ENCODE peak calls at places on chromosomes 13 and 19, in nine cellular contexts. C is right lobe of liver; F is fibroblast of lung; S is CD4-positive, alpha-beta T cell; M is aorta; B is upper lobe of right lung; R is heart left ventricle; X is substantia nigra; H is H9. D is an unnamed sample.

GRCh38 chr13:41130356-41130755 is 2.2 kb downstream of the KBTBD6 start:
- DNase-seq in C (no peak), F (peak; percentile 26), S (no peak), M (no peak), B (no peak), R (no peak), X (no peak), H (no peak), D (no peak)

GRCh38 chr19:55212447-55212846 is 3.1 kb upstream of the PTPRH start:
- DNase-seq in C (no peak), F (no peak), S (no peak), M (no peak), B (no peak), R (no peak), X (no peak), H (no peak), D (no peak)

GRCh38 chr13:22369090-22369489 is 698.2 kb downstream of the FGF9 start:
- DNase-seq in C (no peak), F (no peak), S (no peak), M (no peak), B (no peak), R (no peak), X (no peak), H (no peak), D (no peak)

GRCh38 chr13:49421391-49421790 is 22.5 kb downstream of the CAB39L start:
- DNase-seq in C (peak; percentile 59), F (no peak), S (no peak), M (no peak), B (no peak), R (no peak), X (no peak), H (peak; percentile 78), D (no peak)

GRCh38 chr13:31595568-31595967 is 143.8 kb upstream of the RXFP2 start:
- DNase-seq in C (no peak), F (no peak), S (no peak), M (no peak), B (no peak), R (no peak), X (no peak), H (no peak), D (no peak)

GRCh38 chr13:102870677-102871415 is 25.0 kb downstream of the ERCC5 start:
- DNase-seq in C (no peak), F (peak; percentile 65), S (peak; percentile 25), M (no peak), B (no peak), R (peak; percentile 54), X (no peak), H (peak; percentile 58), D (peak; percentile 56)

GRCh38 chr13:23656637-23657036 is 86.4 kb downstream of the TNFRSF19 start:
- DNase-seq in C (no peak), F (peak; percentile 93), S (no peak), M (no peak), B (no peak), R (peak; percentile 69), X (no peak), H (no peak), D (no peak)

GRCh38 chr19:40257096-40257517 is 28.0 kb downstream of the AKT2 start:
- DNase-seq in C (peak; percentile 98), F (no peak), S (no peak), M (no peak), B (no peak), R (no peak), X (no peak), H (no peak), D (no peak)

GRCh38 chr19:41189425-41190065 is 3.5 kb upstream of the CYP2S1 start:
- DNase-seq in C (no peak), F (no peak), S (no peak), M (no peak), B (no peak), R (no peak), X (no peak), H (peak; percentile 86), D (no peak)

GRCh38 chr19:30545752-30546151 is 173.6 kb downstream of the ZNF536 start:
- DNase-seq in C (no peak), F (no peak), S (no peak), M (no peak), B (no peak), R (no peak), X (no peak), H (no peak), D (no peak)

GRCh38 chr13:106103779-106104178 is 431.7 kb downstream of the EFNB2 start:
- DNase-seq in C (no peak), F (no peak), S (no peak), M (no peak), B (no peak), R (no peak), X (no peak), H (no peak), D (no peak)

GRCh38 chr19:35592226-35592625 is 6.3 kb downstream of the PMIS2 start:
- DNase-seq in C (no peak), F (peak; percentile 62), S (no peak), M (no peak), B (no peak), R (no peak), X (no peak), H (peak; percentile 64), D (no peak)

GRCh38 chr19:10653732-10654609 is at the start of gene ILF3:
- DNase-seq in C (peak; percentile 99), F (peak; percentile 100), S (peak; percentile 100), M (peak; percentile 100), B (peak; percentile 99), R (peak; percentile 100), X (peak; percentile 94), H (peak; percentile 100), D (peak; percentile 92)

GRCh38 chr19:2261438-2262172 is 5.4 kb upstream of the JSRP1 start:
- DNase-seq in C (no peak), F (no peak), S (no peak), M (no peak), B (peak; percentile 68), R (no peak), X (no peak), H (no peak), D (no peak)

GRCh38 chr13:99656092-99656745 is 154.9 kb downstream of the TM9SF2 start:
- DNase-seq in C (peak; percentile 89), F (peak; percentile 77), S (peak; percentile 77), M (peak; percentile 77), B (no peak), R (peak; percentile 68), X (peak; percentile 5), H (peak; percentile 85), D (peak; percentile 77)

GRCh38 chr13:44575035-44575434 is 1.1 kb downstream of the TSC22D1 start:
- DNase-seq in C (no peak), F (no peak), S (no peak), M (no peak), B (no peak), R (no peak), X (no peak), H (no peak), D (no peak)
- H3K27ac ChIP-seq in C (no peak overlapping the region), F (no peak overlapping the region), S (peak overlapping the region; percentile 58), M (peak overlapping the region; percentile 2), B (peak overlapping the region; percentile 95), R (no peak overlapping the region), X (peak overlapping the region; percentile 95), H (no peak overlapping the region), D (no peak overlapping the region)

DNA sequence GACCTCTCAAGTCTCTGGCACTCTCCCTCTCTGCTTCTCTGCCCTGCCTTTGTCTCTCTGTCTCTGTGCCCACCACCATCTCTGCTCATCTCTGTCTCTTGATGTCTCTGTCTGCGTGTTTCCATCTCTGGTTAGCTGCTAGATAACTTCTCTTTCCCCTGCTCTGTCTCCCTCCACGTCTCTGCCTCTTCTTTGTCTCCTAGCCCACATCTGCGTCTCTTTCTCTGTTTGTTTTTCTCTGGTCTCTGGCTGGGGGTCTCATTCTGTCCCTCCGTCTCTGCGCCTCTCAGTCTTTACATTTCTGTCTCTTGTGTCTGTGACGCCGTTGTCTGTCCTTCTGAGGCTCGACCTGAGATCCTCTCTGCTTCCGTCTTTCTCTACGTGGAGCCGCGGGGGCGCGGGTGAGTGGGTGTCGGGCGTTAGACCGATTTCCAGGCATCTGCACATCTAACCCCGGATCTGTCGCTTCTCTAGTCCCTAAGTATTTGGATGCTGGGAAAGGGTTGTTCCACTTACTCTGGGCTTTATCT is 386 bp downstream of the GIPR start:
- DNase-seq in C (no peak), F (no peak), S (no peak), M (no peak), B (no peak), R (no peak), X (no peak), H (no peak), D (no peak)
- H3K27ac ChIP-seq in C (no peak overlapping the region), F (no peak overlapping the region), S (no peak overlapping the region), M (no peak overlapping the region), B (no peak overlapping the region), R (no peak overlapping the region), X (peak overlapping the region; percentile 27), H (no peak overlapping the region), D (no peak overlapping the region)

GRCh38 chr13:28355046-28355821 is 139.7 kb downstream of the FLT1 start:
- DNase-seq in C (no peak), F (no peak), S (no peak), M (no peak), B (no peak), R (no peak), X (no peak), H (no peak), D (no peak)
- H3K27ac ChIP-seq in C (no peak overlapping the region), F (no peak overlapping the region), S (no peak overlapping the region), M (no peak overlapping the region), B (no peak overlapping the region), R (no peak overlapping the region), X (no peak overlapping the region), H (no peak overlapping the region), D (no peak overlapping the region)

GRCh38 chr19:17948967-17949930 is 16.4 kb downstream of the CCDC124 start:
- DNase-seq in C (no peak), F (no peak), S (no peak), M (no peak), B (no peak), R (no peak), X (no peak), H (peak; percentile 38), D (no peak)

GRCh38 chr19:17946965-17947784 is 14.4 kb downstream of the CCDC124 start:
- DNase-seq in C (no peak), F (no peak), S (no peak), M (peak; percentile 66), B (no peak), R (no peak), X (no peak), H (peak; percentile 29), D (no peak)

GRCh38 chr19:17949956-17950309 is 17.0 kb upstream of the KCNN1 start:
- DNase-seq in C (no peak), F (no peak), S (no peak), M (no peak), B (no peak), R (no peak), X (no peak), H (peak; percentile 79), D (no peak)

GRCh38 chr19:17948474-17948966 is 15.7 kb downstream of the CCDC124 start:
- DNase-seq in C (no peak), F (no peak), S (no peak), M (no peak), B (no peak), R (no peak), X (no peak), H (no peak), D (no peak)

DNA sequence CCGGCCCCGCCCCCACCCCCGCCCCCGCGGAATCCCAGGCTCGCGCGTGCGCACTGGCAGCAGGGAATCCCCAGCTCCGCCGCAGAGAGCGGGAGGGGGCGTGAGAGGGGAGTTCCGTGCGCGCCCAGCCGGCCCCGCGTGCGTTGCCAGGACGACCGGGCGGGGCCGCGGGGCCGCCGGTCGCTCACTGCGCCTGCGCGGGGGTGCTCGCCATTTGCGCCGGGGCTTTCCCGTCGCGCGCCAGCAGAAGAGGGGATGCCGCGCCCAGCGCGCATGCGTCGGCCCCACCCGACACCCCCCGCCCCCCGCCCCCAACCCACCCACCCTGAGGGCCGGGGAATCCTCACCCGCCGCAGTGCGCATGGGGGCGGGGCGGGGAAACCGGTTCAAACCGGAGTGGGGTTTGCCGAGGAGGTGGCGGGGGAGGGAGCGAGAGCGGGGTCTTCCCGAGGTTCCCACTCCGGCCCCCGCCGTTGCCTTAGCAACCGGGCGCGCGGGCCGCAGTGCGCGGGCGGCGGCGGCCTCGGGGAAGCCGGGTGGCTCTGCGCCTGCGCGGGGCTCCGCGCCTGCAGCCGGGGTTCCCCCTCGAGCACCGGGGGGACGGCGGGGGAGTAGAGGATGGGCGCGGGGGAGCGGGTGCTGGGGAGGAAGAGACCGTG is 15.1 kb downstream of the CCDC124 start:
- DNase-seq in C (peak; percentile 90), F (peak; percentile 90), S (peak; percentile 96), M (peak; percentile 94), B (peak; percentile 95), R (peak; percentile 94), X (peak; percentile 57), H (peak; percentile 97), D (peak; percentile 86)
- H3K27ac ChIP-seq in C (no peak overlapping the region), F (no peak overlapping the region), S (no peak overlapping the region), M (no peak overlapping the region), B (no peak overlapping the region), R (peak overlapping the region; percentile 47), X (no peak overlapping the region), H (no peak overlapping the region), D (no peak overlapping the region)